ENCODE peak calls at places on chromosomes 13 and 19, in nine cellular contexts. E, D, Z, Y, F, C, T, V and I are unnamed samples.

GRCh38 chr19:50702870-50703829 is 16.5 kb downstream of the SHANK1 start:
- DNase-seq in Z (peak), V (no peak), E (no peak), C (no peak), F (peak), Y (no peak), T (no peak), D (no peak), I (no peak)

GRCh38 chr13:97329331-97329730 is 104.6 kb upstream of the RAP2A start:
- DNase-seq in E (no peak), Z (peak), C (no peak), T (no peak), V (no peak), Y (no peak), D (no peak), F (no peak), I (no peak)

GRCh38 chr13:46731535-46731934 is 65.4 kb downstream of the ESD start:
- DNase-seq in Z (no peak), D (no peak), F (no peak), T (no peak), E (no peak), C (no peak), V (no peak), Y (no peak), I (no peak)

GRCh38 chr19:6088677-6089063 is 21.6 kb downstream of the RFX2 start:
- DNase-seq in T (no peak), C (no peak), V (peak), Y (no peak), E (no peak), Z (no peak), F (no peak), D (no peak), I (no peak)

GRCh38 chr19:41175825-41176734 is 16.9 kb upstream of the CYP2S1 start:
- DNase-seq in F (no peak), Z (peak), T (peak), C (peak), D (peak), E (no peak), Y (no peak), V (peak), I (peak)

GRCh38 chr13:36834299-36834698 is 15.3 kb downstream of the RFXAP start:
- DNase-seq in Y (no peak), V (no peak), E (no peak), D (no peak), Z (no peak), C (no peak), F (no peak), T (no peak), I (no peak)

GRCh38 chr13:33251131-33251629 is 34.4 kb downstream of the STARD13 start:
- DNase-seq in F (no peak), Z (peak), T (no peak), E (no peak), Y (peak), V (peak), C (no peak), D (no peak), I (no peak)

GRCh38 chr13:31978021-31978420 is 53.6 kb upstream of the FRY start:
- DNase-seq in E (no peak), V (no peak), T (no peak), D (no peak), C (no peak), Y (no peak), F (no peak), Z (no peak), I (no peak)

GRCh38 chr13:32135655-32136054 is 104.1 kb downstream of the FRY start:
- DNase-seq in V (peak), T (no peak), E (no peak), Y (no peak), Z (no peak), F (no peak), C (no peak), D (no peak), I (no peak)

GRCh38 chr13:39415403-39415802 is 187.6 kb downstream of the LHFPL6 start:
- DNase-seq in Y (no peak), D (no peak), E (no peak), Z (peak), T (peak), F (peak), V (peak), C (no peak), I (peak)

GRCh38 chr13:112901951-112902651 is 66.9 kb upstream of the MCF2L start:
- DNase-seq in Z (no peak), V (no peak), T (no peak), D (no peak), E (no peak), Y (no peak), C (no peak), F (peak), I (no peak)

GRCh38 chr19:36008336-36008978 is at the start of gene SYNE4:
- DNase-seq in F (peak), E (peak), Z (no peak), V (no peak), Y (no peak), T (no peak), C (peak), D (no peak), I (peak)

GRCh38 chr19:15249912-15250634 is 17.8 kb upstream of the EPHX3 start:
- DNase-seq in T (no peak), Y (peak), E (no peak), V (peak), C (peak), Z (peak), D (no peak), F (no peak), I (no peak)

GRCh38 chr19:44635581-44636438 is 7.9 kb upstream of the PVR start:
- DNase-seq in F (no peak), T (no peak), Z (peak), E (no peak), Y (no peak), D (no peak), C (no peak), V (peak), I (no peak)

GRCh38 chr13:37226966-37227365 is 121.5 kb upstream of the CSNK1A1L start:
- DNase-seq in C (no peak), Z (peak), T (no peak), Y (no peak), F (no peak), V (peak), D (no peak), E (no peak), I (no peak)

GRCh38 chr19:44623080-44623479 is 9.7 kb downstream of the IGSF23 start:
- DNase-seq in Y (no peak), Z (peak), T (no peak), V (peak), C (no peak), D (no peak), F (no peak), E (no peak), I (no peak)

GRCh38 chr13:27551563-27551962 is 68.8 kb downstream of the LNX2 start:
- DNase-seq in C (no peak), D (no peak), T (no peak), F (no peak), Z (peak), Y (no peak), V (no peak), E (no peak), I (no peak)

GRCh38 chr19:50008532-50008931 is 16.6 kb downstream of the VRK3 start:
- DNase-seq in T (no peak), Y (no peak), E (no peak), C (peak), V (no peak), F (no peak), D (no peak), Z (peak), I (peak)

GRCh38 chr13:85223883-85224656 is 575.1 kb downstream of the SLITRK6 start:
- DNase-seq in F (no peak), V (no peak), D (no peak), E (no peak), Z (peak), T (no peak), Y (no peak), C (no peak), I (no peak)

GRCh38 chr13:97282705-97283104 is 60.6 kb downstream of the MBNL2 start:
- DNase-seq in T (no peak), D (no peak), V (no peak), E (no peak), C (no peak), Z (no peak), Y (no peak), F (no peak), I (no peak)

GRCh38 chr13:105611424-105611823 is 924.0 kb downstream of the EFNB2 start:
- DNase-seq in V (peak), Z (peak), F (no peak), C (no peak), Y (no peak), T (no peak), E (no peak), D (no peak), I (no peak)

GRCh38 chr19:4295972-4296771 is 6.0 kb downstream of the TMIGD2 start:
- DNase-seq in Y (no peak), C (no peak), D (no peak), F (no peak), Z (peak), V (no peak), E (no peak), T (peak), I (no peak)

GRCh38 chr13:80118507-80118906 is 222.4 kb downstream of the SPRY2 start:
- DNase-seq in F (no peak), E (no peak), T (no peak), V (no peak), Z (no peak), D (no peak), Y (no peak), C (no peak), I (no peak)

GRCh38 chr13:30791354-30791921 is 56.1 kb downstream of the ALOX5AP start:
- DNase-seq in T (no peak), Z (peak), E (no peak), C (no peak), F (no peak), V (peak), Y (no peak), D (peak), I (no peak)

GRCh38 chr13:46484561-46484960 is 68.4 kb upstream of the LRCH1 start:
- DNase-seq in F (no peak), T (peak), C (no peak), V (no peak), Y (no peak), D (no peak), E (no peak), Z (no peak), I (no peak)

GRCh38 chr13:35475131-35475959 is 1.1 kb downstream of the MAB21L1 start:
- DNase-seq in Z (peak), T (no peak), Y (no peak), E (peak), C (peak), V (peak), D (no peak), F (peak), I (no peak)

GRCh38 chr19:1251503-1252220 is 3.3 kb downstream of the MIDN start:
- DNase-seq in F (no peak), Z (no peak), D (peak), C (peak), T (peak), E (no peak), Y (no peak), V (peak), I (no peak)

GRCh38 chr19:1252221-1252817 is 3.9 kb downstream of the MIDN start:
- DNase-seq in Z (peak), Y (peak), T (peak), E (no peak), F (no peak), D (peak), C (no peak), V (peak), I (peak)

GRCh38 chr19:1253514-1254080 is 5.2 kb downstream of the MIDN start:
- DNase-seq in Z (no peak), E (no peak), D (no peak), T (no peak), C (no peak), V (no peak), F (no peak), Y (no peak), I (peak)

GRCh38 chr19:1254081-1254527 is 5.7 kb downstream of the MIDN start:
- DNase-seq in Z (no peak), C (no peak), T (no peak), F (no peak), D (no peak), Y (no peak), V (no peak), E (no peak), I (no peak)

DNA sequence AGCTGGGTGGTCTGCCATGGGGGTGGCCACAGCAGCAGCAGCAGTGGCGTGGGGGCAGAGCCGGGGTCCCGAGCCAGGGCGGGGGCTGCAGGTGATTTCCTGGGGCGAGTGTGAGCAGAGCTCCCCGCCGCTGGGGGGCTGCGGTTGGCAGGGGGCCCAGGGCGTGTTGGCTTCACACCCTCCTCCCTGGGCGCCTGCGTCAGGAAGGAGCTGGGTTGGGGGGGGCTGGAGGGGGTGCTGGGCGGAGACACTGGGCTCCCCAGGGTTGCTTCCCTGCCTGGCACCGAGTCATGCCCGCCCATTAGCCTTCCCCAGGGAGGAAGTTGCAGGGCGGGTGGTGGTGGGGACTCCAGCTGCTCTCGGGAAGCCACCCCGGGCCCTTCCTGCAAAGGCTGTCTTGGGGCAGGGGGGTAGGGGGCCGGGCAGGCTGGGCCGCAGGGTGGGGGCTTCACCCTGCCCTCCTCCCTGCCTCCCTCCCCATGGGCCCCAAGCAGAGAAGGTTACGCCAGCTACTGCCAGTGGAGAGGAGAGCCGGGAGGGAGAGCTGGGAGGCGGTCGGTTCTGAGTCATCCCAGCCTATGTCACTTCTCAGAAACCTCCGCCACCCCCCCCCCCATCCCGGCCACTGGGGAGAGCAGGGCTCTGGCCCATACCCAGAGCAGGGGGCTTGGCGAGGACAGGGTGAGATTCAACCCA is 4.6 kb downstream of the MIDN start:
- DNase-seq in Y (peak), V (peak), Z (peak), C (no peak), F (peak), D (peak), E (no peak), T (peak), I (no peak)
- TF ChIP-seq CTCF in Y (peak), V (peak), Z (no peak), C (no peak), F (no peak), D (no peak), E (no peak), T (peak), I (no peak)

DNA sequence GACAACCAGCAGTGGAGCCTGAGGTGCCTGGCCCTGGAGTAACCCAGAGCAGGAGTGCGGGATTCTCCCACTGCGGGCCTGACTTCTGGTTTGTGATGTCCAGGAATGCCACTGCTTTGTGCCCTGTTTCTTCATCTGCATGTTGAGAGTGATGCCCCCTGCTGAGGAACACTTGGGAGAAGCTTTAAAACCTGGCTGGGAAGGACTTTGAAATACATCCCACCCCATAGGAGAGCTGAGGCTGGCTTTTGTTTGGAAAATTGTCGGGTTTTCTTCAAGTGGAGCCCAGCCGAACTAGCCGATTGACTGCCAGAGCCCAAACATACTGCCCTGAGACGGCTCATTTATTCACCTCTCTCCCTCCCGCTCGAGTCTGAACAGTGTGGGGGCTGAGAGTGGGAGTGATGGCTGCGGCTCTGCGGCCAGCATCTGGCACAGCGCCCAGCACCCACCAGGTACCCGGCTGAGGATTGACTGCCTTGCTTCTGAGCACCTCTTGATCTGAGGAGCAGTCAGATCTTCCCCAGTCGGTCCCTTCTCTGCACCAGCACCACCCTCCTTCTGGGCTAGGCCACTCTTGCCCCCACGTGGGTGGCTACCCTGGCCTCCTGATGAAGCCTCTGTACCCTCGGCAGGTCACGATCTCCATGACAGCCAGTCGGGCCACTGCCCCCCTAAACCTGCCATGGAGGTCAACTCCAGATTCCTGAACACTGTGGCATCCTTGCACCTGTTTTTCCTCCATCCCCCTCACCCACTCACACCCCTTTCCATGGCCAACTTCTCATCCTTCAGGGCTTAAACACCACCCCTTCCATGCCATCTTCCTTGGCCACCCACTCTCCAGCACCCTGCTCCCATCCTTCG is 148.9 kb downstream of the SIPA1L3 start:
- DNase-seq in V (no peak), Y (no peak), E (no peak), T (no peak), C (no peak), D (no peak), F (no peak), Z (peak), I (no peak)
- TF ChIP-seq CTCF in V (no peak), Y (no peak), E (no peak), T (no peak), C (no peak), D (no peak), F (no peak), Z (no peak), I (no peak)

GRCh38 chr19:11090264-11091032 is 1.2 kb downstream of the LDLR start:
- DNase-seq in Z (peak), Y (peak), T (peak), F (peak), E (peak), D (peak), C (peak), V (peak), I (peak)
- TF ChIP-seq CTCF in Z (no peak), Y (no peak), T (peak), F (no peak), E (no peak), D (no peak), C (no peak), V (no peak), I (no peak)

DNA sequence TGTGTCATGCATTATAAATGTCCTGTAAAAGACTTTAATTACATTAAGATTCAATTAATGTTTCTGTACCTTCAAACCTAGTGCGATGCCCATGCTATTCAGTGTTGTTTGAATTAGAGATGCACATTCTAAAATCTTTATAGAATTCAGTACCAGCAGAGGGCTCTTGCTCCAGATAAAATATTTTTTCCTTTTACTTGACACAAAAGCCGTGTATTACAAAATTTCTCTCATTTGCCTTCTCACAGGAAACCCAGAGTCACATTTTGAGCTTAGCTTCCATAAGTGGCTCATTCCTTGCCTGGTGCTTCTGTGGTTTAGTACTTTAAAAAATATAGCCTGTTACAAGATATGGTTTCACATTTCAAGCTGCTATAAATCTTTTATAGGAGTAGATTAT is 101.2 kb downstream of the RNF17 start:
- DNase-seq in T (peak), Y (no peak), V (peak), E (no peak), D (no peak), Z (peak), F (no peak), C (no peak), I (no peak)
- TF ChIP-seq CTCF in T (peak), Y (peak), V (peak), E (no peak), D (no peak), Z (peak), F (no peak), C (no peak), I (peak)

GRCh38 chr13:34430294-34430693 is 511.8 kb upstream of the NBEA start:
- DNase-seq in T (no peak), Z (no peak), F (no peak), C (no peak), V (peak), E (no peak), D (no peak), Y (no peak), I (no peak)
- TF ChIP-seq CTCF in T (no peak), Z (no peak), F (no peak), C (no peak), V (no peak), E (no peak), D (no peak), Y (no peak), I (no peak)

DNA sequence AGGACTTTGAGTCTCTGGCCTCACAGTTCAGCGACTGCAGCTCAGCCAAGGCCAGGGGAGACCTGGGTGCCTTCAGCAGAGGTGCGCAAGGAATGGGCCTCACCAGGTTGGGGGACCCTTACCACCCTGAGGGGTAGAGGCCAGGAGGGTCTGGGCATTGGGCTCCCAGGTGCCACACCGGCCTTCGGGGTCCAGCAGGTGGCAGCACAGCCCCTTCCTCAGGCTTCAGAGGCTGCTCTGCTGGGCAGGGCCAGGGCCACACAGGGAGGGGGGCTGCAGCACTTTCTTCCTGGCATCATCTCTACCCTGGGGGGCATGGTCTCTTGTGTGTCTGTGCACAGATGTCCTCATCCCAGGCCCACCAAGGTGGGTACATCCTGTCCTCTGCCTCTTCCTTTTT is 12.9 kb downstream of the PIN1 start:
- DNase-seq in C (peak), D (peak), E (peak), Z (no peak), Y (no peak), F (no peak), V (no peak), T (peak), I (no peak)
- TF ChIP-seq CTCF in C (peak), D (peak), E (peak), Z (peak), Y (no peak), F (no peak), V (peak), T (peak), I (peak)

DNA sequence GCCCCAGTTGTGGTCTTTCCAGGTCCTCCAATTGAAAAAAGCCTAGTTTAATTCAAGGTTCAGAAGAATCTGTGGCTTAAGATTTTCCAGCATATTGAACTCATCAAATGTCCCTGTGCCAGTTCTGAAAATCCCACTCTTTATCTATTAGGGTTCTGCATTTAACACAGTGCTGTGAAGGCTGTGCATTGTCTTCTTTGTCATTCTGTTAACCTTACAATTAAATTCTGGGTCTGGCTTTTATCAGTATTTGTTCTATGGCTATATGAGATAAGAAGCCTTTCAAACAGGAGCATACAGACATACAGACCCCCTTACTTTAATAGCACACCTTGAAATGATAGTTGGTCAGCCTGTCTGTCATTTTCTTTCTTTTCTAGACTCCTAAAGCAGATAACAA is 362.1 kb upstream of the DACH1 start:
- DNase-seq in E (no peak), Z (no peak), F (no peak), D (no peak), V (no peak), C (no peak), Y (no peak), T (no peak), I (no peak)
- TF ChIP-seq CTCF in E (no peak), Z (no peak), F (no peak), D (no peak), V (no peak), C (no peak), Y (no peak), T (no peak), I (no peak)

GRCh38 chr19:47188507-47189033 is 42.4 kb downstream of the BBC3 start:
- DNase-seq in Z (no peak), V (no peak), E (no peak), F (no peak), Y (no peak), D (no peak), C (no peak), T (no peak), I (no peak)
- TF ChIP-seq CTCF in Z (no peak), V (no peak), E (no peak), F (no peak), Y (no peak), D (no peak), C (no peak), T (no peak), I (no peak)

GRCh38 chr19:43607238-43608205 is 4.4 kb upstream of the SRRM5 start:
- DNase-seq in Y (no peak), Z (no peak), F (peak), E (no peak), C (no peak), T (no peak), V (no peak), D (no peak), I (no peak)
- TF ChIP-seq CTCF in Y (no peak), Z (no peak), F (no peak), E (no peak), C (no peak), T (no peak), V (no peak), D (no peak), I (no peak)